ENCODE peak calls at places on chromosome 4, in seven cellular contexts. W is stomach, J is GM23338, P is H1, U is esophagus muscularis mucosa, B is GM12892, R is HepG2. C is an unnamed sample.

GRCh38 chr4:155666701-155667537 is at the start of gene GUCY1A1:
- DNase-seq in W (peak; percentile 26), J (peak; percentile 81), U (no peak), R (no peak), B (peak; percentile 5), P (peak; percentile 67), C (peak; percentile 12)

GRCh38 chr4:92121099-92121498 is 182.7 kb upstream of the GRID2 start:
- DNase-seq in P (no peak), J (no peak), U (no peak), R (no peak), B (no peak), W (peak; percentile 28), C (no peak)

GRCh38 chr4:135277116-135277979 is 1075.8 kb upstream of the PABPC4L start:
- DNase-seq in R (no peak), J (no peak), P (no peak), B (no peak), W (no peak), U (no peak), C (no peak)

GRCh38 chr4:117660668-117661067 is 373.6 kb upstream of the NDST3 start:
- DNase-seq in B (no peak), U (no peak), W (no peak), R (no peak), P (no peak), J (no peak), C (no peak)

GRCh38 chr4:108366716-108367115 is 198.0 kb upstream of the LEF1 start:
- DNase-seq in B (no peak), U (peak; percentile 45), W (no peak), J (no peak), P (no peak), R (no peak), C (no peak)

GRCh38 chr4:5137927-5138326 is 86.6 kb downstream of the STK32B start:
- DNase-seq in J (no peak), W (peak; percentile 69), U (peak; percentile 39), B (no peak), R (no peak), P (no peak), C (no peak)

GRCh38 chr4:88843067-88843723 is 145.6 kb upstream of the NAP1L5 start:
- DNase-seq in R (no peak), B (no peak), U (no peak), W (no peak), J (no peak), P (no peak), C (no peak)

GRCh38 chr4:110107868-110108267 is 90.5 kb downstream of the ELOVL6 start:
- DNase-seq in P (no peak), W (no peak), U (no peak), J (no peak), B (no peak), R (no peak), C (no peak)

GRCh38 chr4:16082424-16083216 is 1.2 kb downstream of the PROM1 start:
- DNase-seq in J (peak; percentile 98), P (peak; percentile 88), U (peak; percentile 89), B (peak; percentile 23), R (peak; percentile 39), W (no peak), C (no peak)

GRCh38 chr4:8473920-8474590 is 33.5 kb downstream of the TRMT44 start:
- DNase-seq in B (no peak), R (no peak), U (no peak), W (no peak), J (no peak), P (no peak), C (no peak)

GRCh38 chr4:111652986-111653385 is 492.3 kb upstream of the FAM241A start:
- DNase-seq in R (no peak), U (no peak), B (no peak), W (no peak), P (no peak), J (no peak), C (no peak)

GRCh38 chr4:83731609-83732008 is 195.7 kb downstream of the GPAT3 start:
- DNase-seq in U (no peak), B (no peak), P (no peak), R (no peak), W (no peak), J (no peak), C (no peak)

GRCh38 chr4:169311643-169312365 is 41.0 kb upstream of the SH3RF1 start:
- DNase-seq in P (peak; percentile 55), J (peak; percentile 94), U (no peak), R (peak; percentile 73), B (peak; percentile 18), W (peak; percentile 33), C (no peak)

GRCh38 chr4:77065382-77065781 is 10.4 kb downstream of the CCNI start:
- DNase-seq in P (no peak), B (no peak), W (no peak), J (no peak), R (no peak), U (no peak), C (no peak)

GRCh38 chr4:10582059-10582686 is 102.4 kb downstream of the CLNK start:
- DNase-seq in U (no peak), P (no peak), J (peak; percentile 72), B (no peak), R (peak; percentile 12), W (peak; percentile 59), C (no peak)

GRCh38 chr4:168815373-168816345 is 194.4 kb downstream of the CBR4 start:
- DNase-seq in R (no peak), U (no peak), P (no peak), J (no peak), W (no peak), B (no peak), C (no peak)

GRCh38 chr4:4405358-4405962 is 18.6 kb downstream of the NSG1 start:
- DNase-seq in B (no peak), W (no peak), R (no peak), U (no peak), P (no peak), J (no peak), C (no peak)

GRCh38 chr4:189143255-189143654 is 797.4 kb upstream of the FRG1 start:
- DNase-seq in J (no peak), W (no peak), R (no peak), U (no peak), P (no peak), B (no peak), C (no peak)

GRCh38 chr4:182192511-182193181 is 50.6 kb upstream of the TENM3 start:
- DNase-seq in R (no peak), B (no peak), U (no peak), P (no peak), W (no peak), J (no peak), C (no peak)

GRCh38 chr4:113452868-113453620 is 308.5 kb downstream of the CAMK2D start:
- DNase-seq in U (no peak), P (no peak), J (peak; percentile 92), W (no peak), B (no peak), R (no peak), C (no peak)

GRCh38 chr4:187235456-187236170 is 512.0 kb upstream of the FAT1 start:
- DNase-seq in U (no peak), J (no peak), P (no peak), W (no peak), B (no peak), R (no peak), C (no peak)

GRCh38 chr4:17238633-17239032 is 273.3 kb downstream of the QDPR start:
- DNase-seq in W (no peak), P (no peak), J (no peak), B (no peak), R (no peak), U (no peak), C (no peak)
- TF ChIP-seq POLR2AphosphoS5 in W (no peak), P (no peak), J (no peak), B (no peak), R (no peak), U (no peak), C (no peak)

GRCh38 chr4:32031026-32031425 is 1310.9 kb downstream of the PCDH7 start:
- DNase-seq in U (no peak), P (no peak), W (no peak), R (no peak), B (no peak), J (no peak), C (no peak)

GRCh38 chr4:32030406-32030805 is 1310.2 kb downstream of the PCDH7 start:
- DNase-seq in P (no peak), R (no peak), U (no peak), B (no peak), W (no peak), J (no peak), C (no peak)

GRCh38 chr4:32022071-32022470 is 1301.9 kb downstream of the PCDH7 start:
- DNase-seq in P (no peak), W (no peak), R (no peak), J (no peak), B (no peak), U (no peak), C (no peak)

GRCh38 chr4:32025840-32026459 is 1305.8 kb downstream of the PCDH7 start:
- DNase-seq in B (no peak), P (no peak), J (peak; percentile 20), U (no peak), W (no peak), R (no peak), C (no peak)
- TF ChIP-seq POLR2AphosphoS5 in B (no peak), P (no peak), J (no peak), U (no peak), W (no peak), R (no peak), C (no peak)

GRCh38 chr4:40995850-40996249 is 218.5 kb downstream of the APBB2 start:
- DNase-seq in B (no peak), W (no peak), J (no peak), P (no peak), U (no peak), R (no peak), C (no peak)

DNA sequence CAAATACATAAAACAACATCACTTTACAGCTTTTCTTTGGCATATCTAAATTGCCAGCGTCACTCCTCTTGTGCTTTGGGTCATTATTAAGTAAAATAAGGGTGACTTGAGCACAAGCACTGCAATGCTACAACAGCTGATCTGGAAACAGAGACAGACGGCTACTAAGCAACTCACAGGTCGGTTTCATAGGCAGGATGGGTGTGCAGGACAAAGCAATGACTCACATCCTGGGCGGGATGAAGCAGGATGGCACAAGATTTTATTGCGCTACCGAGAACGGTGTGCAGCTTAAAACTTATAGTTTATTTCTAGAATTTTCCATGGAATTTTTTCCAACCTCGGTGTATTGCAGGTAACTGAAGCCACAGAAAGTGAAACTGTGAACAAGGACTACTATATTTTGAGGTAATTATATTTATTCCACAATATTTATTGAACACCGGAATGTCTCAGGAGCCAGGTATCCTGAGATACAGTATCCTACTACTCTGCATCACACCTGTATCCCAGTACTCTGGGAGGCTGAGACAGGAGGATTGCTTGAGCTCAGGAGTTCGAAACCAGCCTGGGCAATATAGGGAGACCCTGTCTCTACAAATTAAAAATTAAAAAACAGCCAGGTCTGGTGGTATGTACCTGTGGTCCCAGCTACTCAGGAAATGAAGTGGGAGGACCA is 215.5 kb downstream of the APBB2 start:
- DNase-seq in B (no peak), W (no peak), U (no peak), J (no peak), P (no peak), R (no peak), C (no peak)
- TF ChIP-seq POLR2AphosphoS5 in B (no peak), W (no peak), U (peak; percentile 35), J (no peak), P (no peak), R (no peak), C (no peak)

DNA sequence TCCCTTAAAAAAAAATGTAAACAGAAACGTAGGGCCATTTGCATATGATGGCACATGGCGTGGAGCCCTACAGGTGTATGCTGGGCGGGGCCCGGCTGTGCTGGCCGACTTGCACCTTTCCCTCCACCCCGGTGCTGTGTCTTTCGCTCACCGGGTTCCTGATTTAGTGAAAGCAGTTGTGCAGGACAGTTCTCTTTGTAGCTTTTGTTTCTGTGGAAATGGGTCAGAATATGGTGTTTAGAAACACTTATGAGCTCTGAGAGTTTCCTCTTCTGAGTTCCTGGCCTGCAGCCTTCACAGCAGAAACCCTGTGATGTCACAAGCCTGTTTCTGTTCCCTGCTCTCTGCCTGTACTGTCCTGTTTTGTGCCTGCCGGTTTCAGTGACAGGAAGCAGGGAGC is 22.5 kb upstream of the MSANTD1 start:
- DNase-seq in B (no peak), U (no peak), P (no peak), W (peak; percentile 38), J (no peak), R (no peak), C (no peak)
- TF ChIP-seq POLR2AphosphoS5 in B (no peak), U (no peak), P (no peak), W (no peak), J (no peak), R (no peak), C (no peak)

C was measured in GM12891.